ENCODE peak calls at places on chromosomes 6 and 20, in four cellular contexts. Q, S, J and B are unnamed samples.

GRCh38 chr20:23206061-23206460 is 119.9 kb upstream of the CD93 start:
- DNase-seq in S (no peak), Q (no peak), J (no peak), B (no peak)

GRCh38 chr6:12760911-12761310 is 44.3 kb downstream of the PHACTR1 start:
- DNase-seq in J (no peak), Q (no peak), S (no peak), B (no peak)

GRCh38 chr20:59723108-59723500 is 118.8 kb downstream of the PHACTR3 start:
- DNase-seq in S (no peak), J (no peak), Q (no peak), B (no peak)

GRCh38 chr20:59342017-59342957 is 41.9 kb downstream of the EDN3 start:
- DNase-seq in S (no peak), Q (no peak), J (no peak), B (no peak)

GRCh38 chr20:38242848-38243449 is 17.6 kb downstream of the KIAA1755 start:
- DNase-seq in Q (no peak), S (no peak), J (no peak), B (no peak)

GRCh38 chr20:32463642-32464400 is 105.7 kb downstream of the ASXL1 start:
- DNase-seq in S (no peak), J (peak), Q (no peak), B (no peak)

GRCh38 chr6:128508588-128509296 is 11.7 kb downstream of the PTPRK start:
- DNase-seq in Q (peak), J (no peak), S (peak), B (no peak)

GRCh38 chr6:160198577-160199211 is 59.9 kb downstream of the SLC22A2 start:
- DNase-seq in Q (no peak), J (no peak), S (no peak), B (no peak)

GRCh38 chr6:85644374-85644762 is 1.7 kb upstream of the SYNCRIP start:
- DNase-seq in S (no peak), J (no peak), Q (peak), B (no peak)

GRCh38 chr20:8855315-8855714 is 213.6 kb upstream of the PLCB4 start:
- DNase-seq in J (no peak), Q (peak), S (no peak), B (no peak)

GRCh38 chr20:47711046-47711752 is 74.1 kb downstream of the SULF2 start:
- DNase-seq in Q (no peak), S (no peak), J (no peak), B (no peak)

GRCh38 chr6:130183271-130184222 is 39.2 kb downstream of the SAMD3 start:
- DNase-seq in Q (no peak), J (peak), S (no peak), B (no peak)

GRCh38 chr6:155290491-155290890 is 23.8 kb downstream of the TFB1M start:
- DNase-seq in Q (no peak), J (no peak), S (no peak), B (no peak)

GRCh38 chr6:167214216-167214615 is 56.4 kb upstream of the GPR31 start:
- DNase-seq in Q (no peak), J (no peak), S (no peak), B (no peak)

GRCh38 chr20:37071481-37071911 is 24.3 kb downstream of the RBL1 start:
- DNase-seq in Q (peak), S (no peak), J (no peak), B (no peak)

GRCh38 chr20:63234693-63235398 is 859 bp upstream of the BIRC7 start:
- DNase-seq in S (no peak), Q (no peak), J (peak), B (no peak)

GRCh38 chr6:160030103-160030502 is 61.2 kb downstream of the IGF2R start:
- DNase-seq in J (peak), S (no peak), Q (peak), B (peak)

GRCh38 chr6:120214097-120214496 is 864.5 kb upstream of the MAN1A1 start:
- DNase-seq in Q (no peak), S (no peak), J (no peak), B (no peak)

GRCh38 chr20:17955302-17955701 is 13.3 kb downstream of the SNX5 start:
- DNase-seq in S (no peak), J (no peak), Q (no peak), B (no peak)

GRCh38 chr20:47315339-47315662 is 41.2 kb downstream of the ZMYND8 start:
- DNase-seq in J (no peak), Q (peak), S (no peak), B (no peak)

GRCh38 chr6:43172127-43173007 is 1.3 kb downstream of the SRF start:
- DNase-seq in Q (peak), J (peak), S (no peak), B (peak)

GRCh38 chr6:147177286-147177685 is 26.9 kb upstream of the STXBP5 start:
- DNase-seq in Q (peak), S (no peak), J (no peak), B (no peak)

GRCh38 chr6:111900731-111901130 is 27.5 kb upstream of the FYN start:
- DNase-seq in S (no peak), Q (no peak), J (no peak), B (no peak)

GRCh38 chr20:64058536-64058935 is 4.5 kb upstream of the TCEA2 start:
- DNase-seq in Q (peak), J (no peak), S (no peak), B (no peak)

GRCh38 chr20:45456632-45457031 is 12.9 kb upstream of the WFDC2 start:
- DNase-seq in J (peak), Q (no peak), S (no peak), B (no peak)

GRCh38 chr6:13163161-13163944 is 165.0 kb downstream of the TBC1D7 start:
- DNase-seq in Q (no peak), S (no peak), J (no peak), B (no peak)

GRCh38 chr6:37105782-37106137 is 64.2 kb upstream of the PIM1 start:
- DNase-seq in S (no peak), Q (no peak), J (no peak), B (no peak)

GRCh38 chr6:132236744-132237143 is 164.5 kb downstream of the MOXD1 start:
- DNase-seq in J (no peak), Q (peak), S (no peak), B (no peak)

GRCh38 chr20:52631469-52631868 is 340.7 kb upstream of the TSHZ2 start:
- DNase-seq in Q (no peak), S (no peak), J (no peak), B (no peak)

GRCh38 chr6:57423468-57423867 is 106.0 kb downstream of the PRIM2 start:
- DNase-seq in J (no peak), Q (no peak), S (no peak), B (no peak)

GRCh38 chr6:11586574-11586973 is 49.0 kb downstream of the TMEM170B start:
- DNase-seq in Q (peak), J (no peak), S (no peak), B (no peak)

GRCh38 chr6:150624199-150624598 is 24.5 kb downstream of the PLEKHG1 start:
- DNase-seq in J (no peak), S (no peak), Q (no peak), B (no peak)

GRCh38 chr20:19257865-19258264 is 45.4 kb downstream of the SLC24A3 start:
- DNase-seq in Q (no peak), S (no peak), J (no peak), B (no peak)

GRCh38 chr6:11618533-11618932 is 81.0 kb downstream of the TMEM170B start:
- DNase-seq in J (no peak), Q (peak), S (no peak), B (no peak)

GRCh38 chr6:7471171-7471570 is 70.3 kb upstream of the DSP start:
- DNase-seq in J (no peak), Q (no peak), S (no peak), B (no peak)

GRCh38 chr20:25220021-25220730 is 24.7 kb downstream of the ENTPD6 start:
- DNase-seq in S (no peak), J (peak), Q (no peak), B (no peak)
- TF ChIP-seq CTCF in S (no peak), J (peak), Q (peak), B (no peak)

GRCh38 chr6:170463101-170463721 is 89.9 kb downstream of the PSMB1 start:
- DNase-seq in Q (no peak), J (no peak), S (no peak), B (no peak)

GRCh38 chr6:170462366-170463020 is 90.6 kb downstream of the PSMB1 start:
- DNase-seq in S (no peak), J (peak), Q (no peak), B (no peak)

GRCh38 chr6:170461556-170462365 is 91.3 kb downstream of the PSMB1 start:
- DNase-seq in J (no peak), Q (no peak), S (no peak), B (no peak)

GRCh38 chr6:170464524-170464979 is 88.6 kb downstream of the PSMB1 start:
- DNase-seq in S (no peak), Q (no peak), J (no peak), B (no peak)

GRCh38 chr6:170464080-170464479 is 89.0 kb downstream of the PSMB1 start:
- DNase-seq in Q (no peak), J (no peak), S (no peak), B (no peak)
- H3K4me3 ChIP-seq in Q (no peak), J (no peak), S (no peak), B (no peak)

GRCh38 chr6:1310628-1311399 is 1.1 kb upstream of the FOXQ1 start:
- DNase-seq in J (peak), S (no peak), Q (no peak), B (peak)
- H3K27ac ChIP-seq in J (no peak), S (peak), Q (no peak), B (peak)

GRCh38 chr6:137915778-137916177 is 48.7 kb downstream of the TNFAIP3 start:
- DNase-seq in J (no peak), Q (no peak), S (no peak), B (no peak)
- TF ChIP-seq CTCF in J (no peak), Q (no peak), S (peak), B (no peak)

DNA sequence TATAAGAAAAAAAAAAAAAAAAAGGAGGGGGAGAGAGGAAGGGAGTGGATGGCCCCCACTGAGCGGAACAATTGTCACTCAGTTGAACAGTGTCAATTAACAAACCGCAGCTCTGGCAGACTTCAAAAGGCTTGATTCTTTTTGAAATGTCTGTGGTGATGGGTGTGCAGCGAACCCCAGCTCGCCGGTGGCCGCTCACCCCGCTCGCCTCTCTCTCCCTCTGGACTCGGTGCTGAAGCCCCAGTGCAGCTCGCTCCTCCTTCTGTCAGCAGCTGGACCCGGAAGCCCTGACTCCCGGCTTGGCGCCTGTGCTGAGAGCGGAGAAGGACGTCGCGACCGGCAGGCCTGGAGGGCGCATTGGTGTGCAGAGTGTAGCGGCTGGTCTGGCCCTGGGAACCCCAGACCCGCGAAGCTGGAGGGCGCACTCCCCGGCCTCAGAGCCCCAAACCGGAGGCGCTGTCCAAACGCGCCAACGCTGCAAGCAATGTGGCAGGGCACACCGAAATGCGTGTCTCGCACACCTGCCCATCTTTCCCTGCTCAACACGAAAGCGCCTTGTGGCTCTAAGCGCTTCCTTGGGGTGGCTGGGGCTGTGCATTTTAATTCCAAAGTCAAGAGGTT is 3.4 kb downstream of the LINC00237 start:
- DNase-seq in J (peak), S (no peak), Q (peak), B (peak)
- H3K4me3 ChIP-seq in J (peak), S (peak), Q (no peak), B (peak)

GRCh38 chr6:35170166-35170565 is 29.0 kb upstream of the TCP11 start:
- DNase-seq in Q (peak), J (no peak), S (no peak), B (no peak)
- H3K27ac ChIP-seq in Q (peak), J (no peak), S (no peak), B (no peak)

GRCh38 chr6:106155219-106155830 is 69.2 kb downstream of the PRDM1 start:
- DNase-seq in S (no peak), Q (no peak), J (peak), B (no peak)
- TF ChIP-seq CTCF in S (no peak), Q (no peak), J (no peak), B (no peak)

GRCh38 chr20:57425150-57426013 is 34.2 kb downstream of the RBM38 start:
- DNase-seq in J (no peak), Q (peak), S (no peak), B (peak)
- H3K4me3 ChIP-seq in J (no peak), Q (no peak), S (no peak), B (no peak)

GRCh38 chr6:168575346-168576098 is 134.5 kb downstream of the SMOC2 start:
- DNase-seq in S (no peak), J (no peak), Q (no peak), B (no peak)
- H3K27ac ChIP-seq in S (no peak), J (no peak), Q (no peak), B (no peak)

DNA sequence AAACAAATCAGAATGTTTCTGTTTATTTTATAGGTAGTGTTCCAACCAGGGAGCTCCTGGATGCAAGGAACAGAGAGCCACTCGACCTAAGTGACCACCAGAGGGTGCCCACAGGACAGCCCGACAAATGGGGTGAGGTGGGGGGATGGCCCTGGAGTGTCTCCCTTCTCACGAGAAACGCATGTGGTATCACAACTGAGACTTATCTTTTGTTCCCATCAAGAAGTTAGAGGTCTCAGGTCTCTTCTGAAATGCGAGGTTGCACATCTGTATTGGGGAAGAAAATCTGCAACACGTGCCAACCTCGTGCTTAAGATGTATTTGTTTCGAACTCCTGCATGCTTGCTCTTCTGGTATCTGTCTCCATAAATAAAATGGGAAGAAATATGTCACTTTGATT is 104.0 kb downstream of the ISM1 start:
- DNase-seq in J (peak), Q (peak), S (no peak), B (no peak)
- TF ChIP-seq CTCF in J (peak), Q (peak), S (peak), B (peak)